ENCODE peak calls at places on chromosomes 3 and 15, in six cellular contexts. M is M059J, G is COR-L47, N is NCI-H1105, X is GOT3, E is retina. R is an unnamed sample.

GRCh38 chr3:193207874-193208273 is 33.1 kb upstream of the PLAAT1 start:
- DNase-seq in M (no peak), G (no peak), N (peak), X (no peak), E (no peak), R (no peak)

GRCh38 chr3:51374456-51374855 is 10.6 kb upstream of the MANF start:
- DNase-seq in M (no peak), G (no peak), N (no peak), X (no peak), E (no peak), R (no peak)

GRCh38 chr3:192444096-192444790 is 283.1 kb downstream of the FGF12 start:
- DNase-seq in M (peak), G (peak), N (peak), X (peak), E (peak), R (peak)

GRCh38 chr15:34158355-34158754 is 51.5 kb downstream of the KATNBL1 start:
- DNase-seq in M (no peak), G (no peak), N (no peak), X (no peak), E (no peak), R (no peak)

GRCh38 chr15:47718474-47719440 is 1.5 kb downstream of the SEMA6D start:
- DNase-seq in M (no peak), G (no peak), N (no peak), X (no peak), E (peak), R (peak)

GRCh38 chr3:194267744-194268658 is 83.1 kb downstream of the CPN2 start:
- DNase-seq in M (no peak), G (no peak), N (no peak), X (no peak), E (peak), R (no peak)

GRCh38 chr3:141941093-141941492 is 64.7 kb downstream of the ATP1B3 start:
- DNase-seq in M (peak), G (no peak), N (no peak), X (no peak), E (no peak), R (no peak)

GRCh38 chr3:191473766-191474198 is 12.8 kb downstream of the PYDC2 start:
- DNase-seq in M (peak), G (no peak), N (no peak), X (no peak), E (no peak), R (no peak)

GRCh38 chr3:163508212-163508611 is 1570.1 kb downstream of the SI start:
- DNase-seq in M (no peak), G (peak), N (peak), X (no peak), E (no peak), R (no peak)

GRCh38 chr15:88908697-88909621 is 4.2 kb downstream of the MFGE8 start:
- DNase-seq in M (peak), G (no peak), N (no peak), X (no peak), E (no peak), R (no peak)

GRCh38 chr15:35545825-35546580 is at the start of gene DPH6:
- DNase-seq in M (peak), G (peak), N (peak), X (peak), E (peak), R (peak)

GRCh38 chr3:46663611-46664135 is 29.8 kb downstream of the ALS2CL start:
- DNase-seq in M (peak), G (peak), N (peak), X (no peak), E (peak), R (peak)

GRCh38 chr3:126857928-126858327 is 125.0 kb upstream of the PLXNA1 start:
- DNase-seq in M (no peak), G (no peak), N (no peak), X (no peak), E (no peak), R (no peak)

GRCh38 chr3:183504597-183504996 is 50.9 kb downstream of the KLHL6 start:
- DNase-seq in M (no peak), G (no peak), N (no peak), X (no peak), E (no peak), R (no peak)

GRCh38 chr3:17643691-17644090 is 98.7 kb downstream of the TBC1D5 start:
- DNase-seq in M (peak), G (no peak), N (no peak), X (no peak), E (no peak), R (no peak)

GRCh38 chr3:27789420-27789819 is 67.3 kb upstream of the EOMES start:
- DNase-seq in M (no peak), G (no peak), N (no peak), X (no peak), E (no peak), R (no peak)

GRCh38 chr3:107064445-107065060 is 312.7 kb upstream of the CCDC54 start:
- DNase-seq in M (peak), G (peak), N (peak), X (peak), E (peak), R (peak)

GRCh38 chr15:40059821-40060220 is 20.8 kb upstream of the SRP14 start:
- DNase-seq in M (no peak), G (no peak), N (no peak), X (no peak), E (no peak), R (no peak)

GRCh38 chr3:69746119-69746518 is 6.9 kb downstream of the MITF start:
- DNase-seq in M (no peak), G (no peak), N (no peak), X (no peak), E (no peak), R (no peak)

GRCh38 chr3:111473550-111473949 is 68.4 kb upstream of the CD96 start:
- DNase-seq in M (peak), G (no peak), N (no peak), X (no peak), E (no peak), R (no peak)

GRCh38 chr3:196268270-196269163 is 19.0 kb downstream of the PCYT1A start:
- DNase-seq in M (peak), G (no peak), N (no peak), X (no peak), E (no peak), R (peak)

GRCh38 chr3:46649436-46649835 is 37.1 kb downstream of the FAM240A start:
- DNase-seq in M (peak), G (no peak), N (no peak), X (no peak), E (no peak), R (no peak)

GRCh38 chr3:132180337-132180791 is 136.8 kb upstream of the ACP3 start:
- DNase-seq in M (peak), G (peak), N (peak), X (no peak), E (peak), R (peak)

R was measured in epithelial cell of esophagus.